ENCODE peak calls at places on chromosomes 2 and 18, in six cellular contexts. F is K562, M is GM12878, P is endothelial cell of umbilical vein, L is A549, Y is HepG2. Z is an unnamed sample.

GRCh38 chr2:33433279-33434235 is 42.9 kb upstream of the RASGRP3 start:
- DNase-seq in F (no peak), M (no peak), P (peak; percentile 70), L (no peak), Y (no peak), Z (no peak)

GRCh38 chr18:80246656-80247402 is 485 bp downstream of the PARD6G start:
- DNase-seq in F (peak; percentile 23), M (no peak), P (peak; percentile 16), L (no peak), Y (no peak), Z (peak; percentile 31)

GRCh38 chr2:169363570-169364150 is 1.3 kb upstream of the LRP2 start:
- DNase-seq in F (peak; percentile 16), M (no peak), P (peak; percentile 6), L (peak; percentile 19), Y (no peak), Z (peak; percentile 37)

GRCh38 chr2:156697906-156698305 is 261.7 kb downstream of the GPD2 start:
- DNase-seq in F (no peak), M (no peak), P (no peak), L (no peak), Y (no peak), Z (no peak)

GRCh38 chr2:120863173-120863545 is 127.5 kb downstream of the GLI2 start:
- DNase-seq in F (no peak), M (no peak), P (no peak), L (no peak), Y (no peak), Z (no peak)

GRCh38 chr2:33405180-33406105 is 71.0 kb upstream of the RASGRP3 start:
- DNase-seq in F (no peak), M (no peak), P (peak; percentile 15), L (no peak), Y (no peak), Z (no peak)

GRCh38 chr18:35841283-35841682 is 131.2 kb upstream of the RMP24 start:
- DNase-seq in F (no peak), M (no peak), P (no peak), L (no peak), Y (no peak), Z (no peak)

GRCh38 chr2:6926071-6926732 is 9.0 kb downstream of the RNF144A start:
- DNase-seq in F (no peak), M (no peak), P (no peak), L (no peak), Y (no peak), Z (no peak)

GRCh38 chr2:208269091-208269490 is 3.0 kb downstream of the PIKFYVE start:
- DNase-seq in F (peak; percentile 34), M (no peak), P (no peak), L (peak; percentile 12), Y (peak; percentile 35), Z (peak; percentile 55)

GRCh38 chr2:111984213-111984604 is 70.9 kb upstream of the TMEM87B start:
- DNase-seq in F (no peak), M (no peak), P (no peak), L (no peak), Y (no peak), Z (no peak)

GRCh38 chr2:179184610-179185009 is 80.0 kb downstream of the SESTD1 start:
- DNase-seq in F (no peak), M (no peak), P (no peak), L (no peak), Y (no peak), Z (no peak)

GRCh38 chr18:12625242-12625641 is 32.7 kb downstream of the SPIRE1 start:
- DNase-seq in F (no peak), M (no peak), P (no peak), L (no peak), Y (no peak), Z (peak; percentile 38)

GRCh38 chr18:3061581-3062416 is 48.9 kb upstream of the LPIN2 start:
- DNase-seq in F (no peak), M (no peak), P (no peak), L (no peak), Y (no peak), Z (no peak)

GRCh38 chr2:8623958-8624591 is 57.8 kb upstream of the ID2 start:
- DNase-seq in F (no peak), M (no peak), P (no peak), L (no peak), Y (no peak), Z (no peak)

GRCh38 chr2:148930046-148930775 is 55.2 kb downstream of the KIF5C start:
- DNase-seq in F (no peak), M (no peak), P (no peak), L (no peak), Y (no peak), Z (peak; percentile 23)

GRCh38 chr18:9869713-9870430 is 15.9 kb upstream of the TXNDC2 start:
- DNase-seq in F (peak; percentile 97), M (peak; percentile 30), P (peak; percentile 31), L (peak; percentile 88), Y (peak; percentile 95), Z (peak; percentile 98)

GRCh38 chr18:33751613-33752221 is 173.7 kb downstream of the ASXL3 start:
- DNase-seq in F (peak; percentile 2), M (no peak), P (peak; percentile 11), L (peak; percentile 7), Y (no peak), Z (peak; percentile 13)

GRCh38 chr18:33745396-33745795 is 167.4 kb downstream of the ASXL3 start:
- DNase-seq in F (no peak), M (no peak), P (no peak), L (no peak), Y (no peak), Z (no peak)

GRCh38 chr18:33746261-33746660 is 168.2 kb downstream of the ASXL3 start:
- DNase-seq in F (no peak), M (no peak), P (no peak), L (no peak), Y (no peak), Z (no peak)

GRCh38 chr18:33744032-33744697 is 166.1 kb downstream of the ASXL3 start:
- DNase-seq in F (peak; percentile 3), M (no peak), P (no peak), L (no peak), Y (no peak), Z (no peak)

DNA sequence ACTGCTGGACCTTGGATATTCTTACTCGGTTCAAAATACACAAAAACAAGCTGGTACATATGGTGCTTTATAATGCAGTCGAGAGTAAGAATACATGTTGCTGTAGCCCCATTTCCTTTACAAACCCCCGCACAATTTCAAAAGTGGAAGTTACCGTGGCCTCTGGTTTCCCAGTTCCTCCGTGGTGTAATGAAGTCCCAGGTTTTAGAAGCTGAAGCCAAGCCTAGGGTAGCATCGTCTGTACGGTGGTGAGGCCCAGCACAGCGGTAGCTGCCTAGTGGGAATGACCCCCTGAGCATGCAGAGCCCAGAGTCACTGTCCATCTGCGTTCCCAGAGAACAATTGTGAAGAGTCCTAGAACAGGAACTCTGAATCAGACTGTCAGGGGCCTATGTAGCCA is 171.8 kb downstream of the ASXL3 start:
- DNase-seq in F (no peak), M (no peak), P (no peak), L (no peak), Y (no peak), Z (peak; percentile 2)
- TF ChIP-seq MYC in F (no peak), M (no peak), P (no peak), L (no peak), Y (no peak), Z (no peak)

DNA sequence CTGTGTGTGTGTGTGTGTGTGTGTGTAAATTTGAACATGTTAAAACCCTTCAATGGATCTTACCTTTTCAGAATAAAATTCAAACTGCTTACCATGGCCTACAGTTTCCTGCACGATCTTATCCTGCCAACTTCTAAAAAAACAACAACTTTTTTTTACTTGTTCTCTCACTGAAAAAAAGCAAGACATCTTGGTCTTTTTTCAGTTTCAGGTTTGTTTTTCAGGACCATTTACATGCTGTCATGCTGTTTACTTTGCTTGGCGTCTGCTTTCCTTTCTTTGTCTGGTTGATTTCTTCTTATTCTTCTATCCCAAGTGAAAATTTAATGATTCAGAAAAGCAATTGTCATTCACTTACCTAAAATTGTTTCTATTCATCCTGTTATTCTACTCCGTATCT is 286.3 kb upstream of the TMEFF2 start:
- DNase-seq in F (no peak), M (no peak), P (no peak), L (no peak), Y (no peak), Z (no peak)
- TF ChIP-seq CTCF in F (no peak), M (no peak), P (no peak), L (no peak), Y (no peak), Z (no peak)

GRCh38 chr2:172079838-172080640 is 5.3 kb upstream of the DLX1 start:
- DNase-seq in F (no peak), M (no peak), P (no peak), L (no peak), Y (no peak), Z (peak; percentile 60)

GRCh38 chr2:172082944-172083718 is 2.2 kb upstream of the DLX1 start:
- DNase-seq in F (no peak), M (no peak), P (peak; percentile 10), L (no peak), Y (no peak), Z (peak; percentile 37)

GRCh38 chr2:172080641-172081230 is 4.6 kb upstream of the DLX1 start:
- DNase-seq in F (no peak), M (no peak), P (no peak), L (no peak), Y (no peak), Z (no peak)

GRCh38 chr2:172082105-172082943 is 3.0 kb upstream of the DLX1 start:
- DNase-seq in F (no peak), M (no peak), P (no peak), L (no peak), Y (no peak), Z (peak; percentile 41)

DNA sequence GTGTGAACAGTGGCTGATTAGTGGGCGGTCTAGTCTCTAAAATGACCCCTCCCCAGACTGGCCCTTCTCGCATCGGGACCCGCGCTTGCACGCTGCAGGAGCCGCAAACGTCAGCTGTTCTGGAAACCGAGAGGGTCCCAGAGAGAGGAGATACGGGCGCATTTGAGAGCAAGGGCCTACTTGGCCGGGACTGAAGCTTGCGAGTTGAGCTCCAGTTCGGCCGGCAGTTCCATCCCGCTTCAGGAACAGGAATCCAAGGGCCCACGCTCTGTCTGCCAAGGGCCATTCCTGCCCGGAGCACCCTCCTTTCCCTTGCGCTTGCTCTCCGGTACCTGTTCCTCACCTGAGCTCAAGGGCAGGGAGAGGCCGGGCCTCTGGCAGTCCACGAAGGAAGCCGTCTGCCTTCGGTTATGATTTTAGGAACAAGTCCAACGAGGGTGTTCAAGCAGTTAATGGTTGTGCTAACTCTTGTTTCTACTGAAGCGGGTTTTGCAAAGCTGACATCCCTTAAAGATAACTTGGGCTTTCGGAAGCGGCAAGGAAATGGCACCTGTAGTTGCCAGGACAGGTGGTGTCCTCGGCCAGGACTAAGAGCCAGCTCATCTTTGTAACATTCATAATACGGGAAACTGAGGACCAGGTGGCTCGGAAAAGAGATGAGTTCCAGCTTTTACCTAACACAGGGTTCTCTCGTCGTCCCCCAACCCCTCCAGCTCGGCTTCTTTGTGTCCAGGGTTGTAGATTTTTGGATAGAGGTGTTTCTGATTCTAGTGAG is 3.9 kb upstream of the DLX1 start:
- DNase-seq in F (no peak), M (no peak), P (no peak), L (no peak), Y (no peak), Z (no peak)
- TF ChIP-seq MYC in F (no peak), M (no peak), P (no peak), L (no peak), Y (no peak), Z (no peak)

DNA sequence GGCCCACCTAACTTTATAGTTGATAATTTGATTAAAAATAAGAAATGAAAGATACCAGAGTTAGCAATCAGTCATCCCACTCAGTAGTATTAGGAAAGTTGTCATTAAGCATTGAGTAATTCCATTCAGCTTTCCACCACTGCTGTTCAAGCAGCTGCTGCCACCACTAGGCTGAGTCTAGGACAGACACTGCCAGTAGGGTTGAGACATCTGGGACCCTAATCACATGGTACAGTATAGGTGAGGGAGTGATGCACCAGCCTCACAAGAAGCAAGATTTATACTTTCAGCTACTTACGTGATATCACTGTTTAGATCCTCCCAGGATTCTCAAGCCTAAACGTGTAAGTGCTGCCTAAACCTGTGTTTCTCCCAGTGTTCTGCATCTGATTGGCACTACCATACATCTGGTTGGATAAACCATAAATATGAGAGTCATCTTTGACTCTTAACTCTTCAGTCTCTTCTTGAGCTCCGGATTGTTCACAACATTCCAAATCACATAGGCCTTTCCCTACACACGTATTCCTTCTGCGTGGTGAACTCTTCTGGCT is 3.2 kb downstream of the UBXN4 start:
- DNase-seq in F (peak; percentile 44), M (no peak), P (peak; percentile 30), L (peak; percentile 59), Y (peak; percentile 70), Z (peak; percentile 69)
- TF ChIP-seq CTCF in F (peak; percentile 48), M (peak; percentile 40), P (no peak), L (peak; percentile 22), Y (peak; percentile 70), Z (peak; percentile 41)

Z was measured in NB4.